ENCODE peak calls at places on chromosomes 5 and 9, in nine cellular contexts. U is brain microvascular endothelial cell; K is CD4-positive, alpha-beta T cell; G is AG09319; S is esophagus squamous epithelium; B is retinal pigment epithelial cell; N is neural progenitor cell; F is epithelial cell of esophagus; C is pancreas. O is an unnamed sample.
A peak's percentile ranks its signal among the peaks of the same experiment; 100 is the strongest.

GRCh38 chr9:700365-701282 is 140.9 kb upstream of the DMRT1 start:
- DNase-seq in B (no peak), U (no peak), K (no peak), F (no peak), G (no peak), C (no peak), S (no peak), N (no peak), O (no peak)

GRCh38 chr9:98344581-98344980 is 89.1 kb upstream of the TBC1D2 start:
- DNase-seq in C (no peak), B (no peak), K (no peak), G (no peak), F (no peak), N (no peak), U (no peak), S (no peak), O (no peak)

GRCh38 chr9:126499911-126500599 is 113.7 kb upstream of the LMX1B start:
- DNase-seq in U (no peak), G (no peak), B (no peak), K (no peak), F (no peak), N (no peak), S (no peak), C (no peak), O (no peak)

GRCh38 chr9:90189306-90189705 is 453.3 kb downstream of the DIRAS2 start:
- DNase-seq in B (no peak), F (no peak), G (no peak), U (no peak), N (no peak), S (no peak), K (no peak), C (no peak), O (no peak)

GRCh38 chr5:150246835-150247234 is 42.7 kb downstream of the CAMK2A start:
- DNase-seq in K (no peak), F (no peak), U (no peak), S (no peak), G (no peak), B (no peak), C (no peak), N (no peak), O (no peak)

GRCh38 chr9:120394058-120394669 is 185.8 kb downstream of the CDK5RAP2 start:
- DNase-seq in S (no peak), B (peak; percentile 38), U (peak; percentile 79), G (peak; percentile 86), F (peak; percentile 81), K (no peak), N (no peak), C (no peak), O (peak; percentile 96)

GRCh38 chr9:129400001-129400970 is 220.6 kb downstream of the C9orf50 start:
- DNase-seq in N (no peak), F (no peak), G (no peak), U (no peak), S (no peak), K (no peak), C (no peak), B (no peak), O (no peak)

GRCh38 chr5:135263022-135263668 is 135.9 kb downstream of the MACROH2A1 start:
- DNase-seq in C (no peak), G (no peak), K (no peak), S (no peak), N (no peak), B (no peak), F (no peak), U (no peak), O (no peak)

GRCh38 chr5:160187091-160187490 is 42.2 kb upstream of the FABP6 start:
- DNase-seq in F (no peak), B (no peak), K (no peak), N (peak; percentile 35), S (no peak), U (no peak), G (no peak), C (no peak), O (peak; percentile 29)

GRCh38 chr5:160186480-160186879 is 42.8 kb upstream of the FABP6 start:
- DNase-seq in S (no peak), C (no peak), G (no peak), K (no peak), U (no peak), F (no peak), N (no peak), B (no peak), O (no peak)

GRCh38 chr5:160188968-160189319 is 40.4 kb upstream of the FABP6 start:
- DNase-seq in B (no peak), U (no peak), G (no peak), F (no peak), N (no peak), C (no peak), S (no peak), K (no peak), O (no peak)

GRCh38 chr5:160185954-160186353 is 43.4 kb upstream of the FABP6 start:
- DNase-seq in S (no peak), B (no peak), K (no peak), G (no peak), N (no peak), F (no peak), U (no peak), C (no peak), O (no peak)

GRCh38 chr5:160188151-160188967 is 40.9 kb upstream of the FABP6 start:
- DNase-seq in K (no peak), G (peak; percentile 74), B (peak; percentile 76), N (peak; percentile 70), U (peak; percentile 78), F (no peak), C (peak; percentile 52), S (no peak), O (peak; percentile 72)
- TF ChIP-seq CTCF in K (no peak), G (peak; percentile 23), B (peak; percentile 31), N (peak; percentile 10), U (peak; percentile 1), F (no peak), C (no peak), S (no peak), O (no peak)

GRCh38 chr9:86354882-86355399 is 731 bp upstream of the TUT7 start:
- DNase-seq in S (no peak), U (no peak), K (no peak), N (no peak), B (no peak), C (no peak), F (no peak), G (no peak), O (peak; percentile 37)

GRCh38 chr9:86352440-86353106 is 1.6 kb downstream of the TUT7 start:
- DNase-seq in K (no peak), S (no peak), N (no peak), B (no peak), U (no peak), C (no peak), G (no peak), F (peak; percentile 35), O (peak; percentile 49)

GRCh38 chr9:86355814-86356213 is 1.6 kb upstream of the TUT7 start:
- DNase-seq in U (no peak), B (no peak), G (no peak), S (no peak), K (no peak), C (no peak), F (peak; percentile 89), N (no peak), O (no peak)

GRCh38 chr9:86353591-86354047 is 591 bp downstream of the TUT7 start:
- DNase-seq in F (peak; percentile 81), S (no peak), C (no peak), G (no peak), U (no peak), K (no peak), B (no peak), N (no peak), O (peak; percentile 27)

GRCh38 chr9:86354048-86354881 is at the start of gene TUT7:
- DNase-seq in F (peak; percentile 98), C (peak; percentile 99), K (peak; percentile 92), N (peak; percentile 98), B (peak; percentile 80), U (peak; percentile 91), S (peak; percentile 71), G (peak; percentile 85), O (peak; percentile 92)
- TF ChIP-seq CTCF in F (no peak), C (no peak), K (no peak), N (no peak), B (no peak), U (no peak), S (no peak), G (no peak), O (no peak)

DNA sequence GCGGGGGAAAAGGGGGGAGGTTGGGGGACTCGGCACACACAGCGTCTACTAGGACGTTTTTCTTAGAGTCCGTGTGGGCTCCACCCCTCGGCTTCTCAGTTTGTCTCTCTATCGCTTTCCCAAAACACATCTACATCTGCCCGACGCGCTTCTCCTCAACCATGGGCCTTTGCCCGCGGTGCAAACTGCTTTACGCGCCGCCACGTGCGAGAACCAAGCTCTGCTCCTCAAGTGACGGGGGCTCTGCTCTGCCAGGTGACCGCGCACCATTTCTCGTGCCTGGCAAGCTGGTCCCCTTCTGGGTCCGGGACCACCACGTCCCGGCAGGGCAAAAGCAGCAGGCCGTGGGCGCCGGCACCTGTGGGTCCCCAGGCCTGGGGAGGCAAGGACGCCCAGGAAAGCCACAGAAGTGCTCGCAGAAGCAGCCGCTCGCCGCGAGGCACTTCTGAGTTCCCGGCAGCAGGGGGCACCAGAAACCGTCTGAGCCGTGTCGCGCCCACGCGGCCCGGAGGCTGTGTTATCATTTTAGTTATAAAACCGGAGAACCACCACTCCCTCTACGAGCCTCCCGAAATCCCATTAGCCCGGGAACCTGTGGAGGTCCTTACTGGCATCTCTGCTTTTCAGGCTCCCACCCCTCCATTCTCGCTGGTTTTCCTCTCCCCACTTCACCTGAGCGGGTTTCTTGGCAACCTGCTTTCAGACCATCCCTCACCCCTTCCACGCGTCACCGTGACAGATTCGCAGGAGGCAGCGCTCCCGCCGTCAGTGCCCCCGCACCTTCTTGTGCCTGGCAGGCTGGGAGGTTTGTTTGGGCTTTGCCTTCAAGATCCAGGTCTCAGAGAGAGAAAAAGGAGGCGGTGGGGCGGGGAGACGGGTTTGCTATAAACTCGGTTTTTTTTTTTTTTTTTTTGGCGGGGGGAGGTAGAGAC is 2.5 kb downstream of the GDNF start:
- DNase-seq in F (peak; percentile 80), G (no peak), U (peak; percentile 70), B (no peak), S (no peak), C (peak; percentile 69), N (peak; percentile 78), K (no peak), O (peak; percentile 78)
- TF ChIP-seq CTCF in F (peak; percentile 83), G (peak; percentile 87), U (peak; percentile 91), B (peak; percentile 74), S (peak; percentile 50), C (peak; percentile 47), N (peak; percentile 77), K (no peak), O (peak; percentile 70)

GRCh38 chr5:36688722-36689121 is 82.3 kb downstream of the SLC1A3 start:
- DNase-seq in F (peak; percentile 35), C (no peak), S (no peak), G (no peak), N (peak; percentile 38), U (no peak), K (no peak), B (no peak), O (peak; percentile 34)

GRCh38 chr5:36691993-36692392 is 85.6 kb downstream of the SLC1A3 start:
- DNase-seq in S (no peak), U (no peak), C (no peak), K (no peak), B (no peak), G (no peak), F (no peak), N (peak; percentile 9), O (peak; percentile 65)

GRCh38 chr5:36691241-36691640 is 84.8 kb downstream of the SLC1A3 start:
- DNase-seq in U (no peak), C (no peak), K (no peak), G (no peak), N (no peak), B (no peak), F (peak; percentile 55), S (no peak), O (peak; percentile 56)

GRCh38 chr5:36689225-36689624 is 82.8 kb downstream of the SLC1A3 start:
- DNase-seq in B (no peak), K (no peak), G (no peak), U (no peak), S (no peak), N (no peak), C (no peak), F (peak; percentile 68), O (peak; percentile 49)

DNA sequence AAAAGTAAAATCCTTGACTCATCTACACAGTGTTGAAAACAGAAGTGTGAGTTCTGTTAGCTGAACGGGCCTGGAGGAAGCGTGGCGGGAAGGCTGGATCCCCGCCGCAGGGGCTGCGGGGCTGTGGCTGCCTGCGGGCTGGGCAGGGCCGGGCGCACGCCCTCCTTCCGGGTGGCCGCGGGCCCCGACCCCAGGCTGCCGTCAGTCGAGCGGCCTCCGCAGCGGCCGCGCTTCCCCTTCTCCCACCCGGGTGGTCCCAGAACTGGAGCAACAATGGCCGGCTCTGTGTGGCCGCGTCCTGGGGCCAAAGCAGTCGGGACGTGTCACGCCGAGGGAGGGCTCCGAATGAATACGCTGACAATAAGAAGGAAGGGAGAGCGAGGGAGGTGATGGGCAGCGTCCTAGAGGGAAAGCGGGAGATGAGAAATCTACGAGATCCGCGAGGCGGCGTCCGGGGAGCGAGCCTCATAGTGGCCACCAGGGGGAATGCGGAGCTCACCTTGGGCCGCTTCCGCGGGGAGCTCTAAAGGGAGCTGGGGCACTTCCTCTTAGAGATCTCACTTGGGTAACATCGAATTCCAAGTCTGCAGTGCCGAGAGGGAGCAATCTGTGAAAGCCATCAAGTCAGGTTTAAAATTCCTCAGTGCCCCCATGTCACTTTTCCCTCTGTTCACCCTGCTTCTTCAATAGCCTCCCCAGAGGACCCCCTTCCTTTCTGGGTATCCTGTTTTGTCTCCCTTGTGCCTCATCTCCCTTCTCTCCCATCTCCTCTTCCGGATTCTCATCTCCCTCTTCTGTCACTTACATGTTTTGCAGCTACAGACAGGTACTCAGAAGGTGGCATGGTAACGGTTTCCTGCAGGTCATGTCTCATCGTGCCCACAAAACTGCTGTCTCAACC is 83.9 kb downstream of the SLC1A3 start:
- DNase-seq in N (peak; percentile 93), S (no peak), U (peak; percentile 62), B (no peak), G (no peak), F (peak; percentile 82), C (peak; percentile 79), K (peak; percentile 47), O (peak; percentile 73)
- TF ChIP-seq CTCF in N (peak; percentile 79), S (peak; percentile 81), U (peak; percentile 96), B (peak; percentile 91), G (peak; percentile 89), F (peak; percentile 79), C (peak; percentile 78), K (peak; percentile 76), O (peak; percentile 82)

O was measured in fibroblast of mammary gland.